ENCODE peak calls at places on chromosomes 1 and 21, in five cellular contexts. U is OCI-M1; W is Daoy; Z is stimulated activated CD4-positive, alpha-beta T cell treated with anti-CD3 and anti-CD28 coated beads, Interleukin-2, amount 100 ng/mL, for 48 hours; N is activated CD4-positive, alpha-beta T cell treated with anti-CD3 and anti-CD28 coated beads, Interleukin-2, amount 50 U/mL, for 24 hours. C is an unnamed sample.

GRCh38 chr1:17553970-17554369 is 14.5 kb downstream of the ARHGEF10L start:
- DNase-seq in U (no peak), W (peak), Z (no peak), N (no peak), C (no peak)

GRCh38 chr1:223226271-223226670 is 83.2 kb upstream of the TLR5 start:
- DNase-seq in U (no peak), W (no peak), Z (no peak), N (no peak), C (no peak)

GRCh38 chr1:231442735-231443134 is 20.6 kb upstream of the EGLN1 start:
- DNase-seq in U (peak), W (no peak), Z (no peak), N (no peak), C (no peak)

GRCh38 chr1:198423701-198424100 is 116.8 kb downstream of the ATP6V1G3 start:
- DNase-seq in U (no peak), W (no peak), Z (no peak), N (no peak), C (no peak)

GRCh38 chr1:179229214-179230140 is at the start of gene ABL2:
- DNase-seq in U (peak), W (peak), Z (peak), N (peak), C (peak)

GRCh38 chr1:75345538-75346292 is 211.5 kb downstream of the LHX8 start:
- DNase-seq in U (no peak), W (peak), Z (no peak), N (no peak), C (no peak)

GRCh38 chr1:48692235-48692634 is 84.5 kb downstream of the BEND5 start:
- DNase-seq in U (no peak), W (no peak), Z (no peak), N (no peak), C (peak)

GRCh38 chr1:210949039-210949438 is 184.9 kb downstream of the KCNH1 start:
- DNase-seq in U (no peak), W (peak), Z (no peak), N (no peak), C (no peak)

GRCh38 chr1:211285196-211285595 is 26.0 kb downstream of the RCOR3 start:
- DNase-seq in U (no peak), W (peak), Z (no peak), N (no peak), C (no peak)

GRCh38 chr1:15167386-15167785 is 13.8 kb downstream of the TMEM51 start:
- DNase-seq in U (peak), W (peak), Z (no peak), N (no peak), C (no peak)

GRCh38 chr21:37532868-37533780 is 166.6 kb downstream of the DYRK1A start:
- DNase-seq in U (peak), W (peak), Z (peak), N (no peak), C (no peak)

GRCh38 chr1:18145851-18146618 is 38.4 kb downstream of the IGSF21 start:
- DNase-seq in U (no peak), W (peak), Z (no peak), N (no peak), C (no peak)

GRCh38 chr21:44709426-44710293 is 1.7 kb downstream of the TSPEAR start:
- DNase-seq in U (no peak), W (no peak), Z (no peak), N (no peak), C (no peak)